ENCODE peak calls at places on chromosomes 4 and X, in six cellular contexts. One of them, this sample, is unnamed.

GRCh38 chrX:30521440-30522182 is 56.0 kb downstream of the TASL start:
- DNase-seq in fibroblast of lung: peak; percentile 24
- DNase-seq in GM23248: peak; percentile 85
- DNase-seq in mammary epithelial cell: peak; percentile 11
- DNase-seq in HCT116: no peak
- DNase-seq in HepG2: no peak
- DNase-seq in this sample: peak; percentile 86

GRCh38 chr4:560061-560460 is 16.0 kb downstream of the TMEM271 start:
- DNase-seq in HCT116: no peak
- DNase-seq in fibroblast of lung: no peak
- DNase-seq in HepG2: no peak
- DNase-seq in mammary epithelial cell: no peak
- DNase-seq in GM23248: no peak
- DNase-seq in this sample: no peak

GRCh38 chrX:52271212-52271611 is 86.5 kb downstream of the MAGED4 start:
- DNase-seq in GM23248: peak; percentile 19
- DNase-seq in fibroblast of lung: peak; percentile 3
- DNase-seq in HCT116: no peak
- DNase-seq in HepG2: no peak
- DNase-seq in mammary epithelial cell: peak; percentile 9
- DNase-seq in this sample: peak; percentile 80

GRCh38 chr4:94126669-94127068 is 81.0 kb upstream of the SMARCAD1 start:
- DNase-seq in HepG2: peak; percentile 3
- DNase-seq in GM23248: peak; percentile 2
- DNase-seq in HCT116: peak; percentile 15
- DNase-seq in mammary epithelial cell: no peak
- DNase-seq in fibroblast of lung: peak; percentile 5
- DNase-seq in this sample: no peak

GRCh38 chr4:146959692-146960091 is 14.0 kb upstream of the TTC29 start:
- DNase-seq in HCT116: no peak
- DNase-seq in HepG2: no peak
- DNase-seq in GM23248: peak; percentile 31
- DNase-seq in mammary epithelial cell: no peak
- DNase-seq in fibroblast of lung: peak; percentile 8
- DNase-seq in this sample: no peak

GRCh38 chr4:7838136-7838782 is 101.4 kb downstream of the AFAP1 start:
- DNase-seq in GM23248: no peak
- DNase-seq in HCT116: no peak
- DNase-seq in fibroblast of lung: no peak
- DNase-seq in HepG2: no peak
- DNase-seq in mammary epithelial cell: no peak
- DNase-seq in this sample: no peak

GRCh38 chrX:13659057-13659456 is 6.1 kb downstream of the TCEANC start:
- DNase-seq in HCT116: no peak
- DNase-seq in fibroblast of lung: peak; percentile 71
- DNase-seq in HepG2: peak; percentile 8
- DNase-seq in GM23248: peak; percentile 85
- DNase-seq in mammary epithelial cell: peak; percentile 86
- DNase-seq in this sample: no peak

GRCh38 chrX:76183289-76184057 is 10.6 kb downstream of the PBDC1 start:
- DNase-seq in GM23248: peak; percentile 13
- DNase-seq in HepG2: peak; percentile 59
- DNase-seq in fibroblast of lung: peak; percentile 93
- DNase-seq in HCT116: no peak
- DNase-seq in mammary epithelial cell: peak; percentile 63
- DNase-seq in this sample: no peak

GRCh38 chr4:150248181-150248580 is 169.9 kb downstream of the DCLK2 start:
- DNase-seq in GM23248: no peak
- DNase-seq in mammary epithelial cell: no peak
- DNase-seq in HepG2: peak; percentile 35
- DNase-seq in HCT116: no peak
- DNase-seq in fibroblast of lung: no peak
- DNase-seq in this sample: no peak

GRCh38 chrX:47327902-47328301 is 42.5 kb upstream of the ZNF157 start:
- DNase-seq in GM23248: no peak
- DNase-seq in fibroblast of lung: no peak
- DNase-seq in HCT116: no peak
- DNase-seq in mammary epithelial cell: no peak
- DNase-seq in HepG2: no peak
- DNase-seq in this sample: no peak

GRCh38 chrX:68945603-68946228 is 116.9 kb downstream of the EFNB1 start:
- DNase-seq in GM23248: peak; percentile 64
- DNase-seq in HCT116: no peak
- DNase-seq in mammary epithelial cell: no peak
- DNase-seq in fibroblast of lung: peak; percentile 83
- DNase-seq in HepG2: no peak
- DNase-seq in this sample: peak; percentile 33

GRCh38 chr4:121122661-121123060 is 41.5 kb downstream of the TNIP3 start:
- DNase-seq in mammary epithelial cell: no peak
- DNase-seq in GM23248: no peak
- DNase-seq in HCT116: no peak
- DNase-seq in fibroblast of lung: no peak
- DNase-seq in HepG2: no peak
- DNase-seq in this sample: no peak

GRCh38 chrX:50691820-50692219 is 122.2 kb downstream of the SHROOM4 start:
- DNase-seq in HCT116: peak; percentile 27
- DNase-seq in fibroblast of lung: peak; percentile 46
- DNase-seq in GM23248: peak; percentile 61
- DNase-seq in mammary epithelial cell: peak; percentile 27
- DNase-seq in HepG2: peak; percentile 38
- DNase-seq in this sample: peak; percentile 85

GRCh38 chrX:1212532-1212931 is at the start of gene CRLF2:
- DNase-seq in HCT116: peak; percentile 45
- DNase-seq in fibroblast of lung: no peak
- DNase-seq in mammary epithelial cell: peak; percentile 29
- DNase-seq in HepG2: no peak
- DNase-seq in GM23248: peak; percentile 9
- DNase-seq in this sample: peak; percentile 5

GRCh38 chrX:137052641-137053235 is 18.9 kb upstream of the GPR101 start:
- DNase-seq in GM23248: peak; percentile 20
- DNase-seq in mammary epithelial cell: no peak
- DNase-seq in fibroblast of lung: no peak
- DNase-seq in HCT116: no peak
- DNase-seq in HepG2: no peak
- DNase-seq in this sample: no peak

GRCh38 chrX:107676559-107677378 is 48.5 kb downstream of the PRPS1 start:
- DNase-seq in GM23248: peak; percentile 90
- DNase-seq in HepG2: no peak
- DNase-seq in HCT116: peak; percentile 78
- DNase-seq in mammary epithelial cell: peak; percentile 93
- DNase-seq in fibroblast of lung: peak; percentile 97
- DNase-seq in this sample: peak; percentile 69

GRCh38 chr4:26873391-26874026 is 12.9 kb downstream of the STIM2 start:
- DNase-seq in HepG2: no peak
- DNase-seq in GM23248: no peak
- DNase-seq in mammary epithelial cell: no peak
- DNase-seq in fibroblast of lung: no peak
- DNase-seq in HCT116: no peak
- DNase-seq in this sample: no peak

GRCh38 chrX:2647627-2648026 is 43.5 kb upstream of the CD99 start:
- DNase-seq in HCT116: no peak
- DNase-seq in mammary epithelial cell: no peak
- DNase-seq in GM23248: no peak
- DNase-seq in fibroblast of lung: no peak
- DNase-seq in HepG2: no peak
- DNase-seq in this sample: no peak

GRCh38 chrX:132169554-132169953 is 41.7 kb upstream of the FRMD7 start:
- DNase-seq in HepG2: peak; percentile 13
- DNase-seq in fibroblast of lung: no peak
- DNase-seq in HCT116: no peak
- DNase-seq in GM23248: no peak
- DNase-seq in mammary epithelial cell: no peak
- DNase-seq in this sample: no peak

GRCh38 chrX:40012800-40013682 is 84.7 kb downstream of the BCOR start:
- DNase-seq in mammary epithelial cell: peak; percentile 54
- DNase-seq in GM23248: peak; percentile 78
- DNase-seq in fibroblast of lung: peak; percentile 64
- DNase-seq in HCT116: no peak
- DNase-seq in HepG2: peak; percentile 67
- DNase-seq in this sample: peak; percentile 49

GRCh38 chr4:144174401-144175067 is 34.0 kb upstream of the GYPA start:
- DNase-seq in HCT116: peak; percentile 44
- DNase-seq in fibroblast of lung: peak; percentile 76
- DNase-seq in mammary epithelial cell: peak; percentile 50
- DNase-seq in HepG2: peak; percentile 22
- DNase-seq in GM23248: peak; percentile 77
- DNase-seq in this sample: peak; percentile 70

GRCh38 chr4:16122784-16123183 is 39.0 kb upstream of the PROM1 start:
- DNase-seq in mammary epithelial cell: no peak
- DNase-seq in HepG2: no peak
- DNase-seq in HCT116: no peak
- DNase-seq in fibroblast of lung: no peak
- DNase-seq in GM23248: no peak
- DNase-seq in this sample: no peak

GRCh38 chrX:72269671-72270251 is 7.3 kb downstream of the RPS4X start:
- DNase-seq in GM23248: peak; percentile 59
- DNase-seq in mammary epithelial cell: peak; percentile 35
- DNase-seq in HepG2: no peak
- DNase-seq in HCT116: no peak
- DNase-seq in fibroblast of lung: peak; percentile 49
- DNase-seq in this sample: peak; percentile 36

GRCh38 chr4:7429069-7429416 is 5.7 kb downstream of the PSAPL1 start:
- DNase-seq in fibroblast of lung: no peak
- DNase-seq in mammary epithelial cell: no peak
- DNase-seq in HCT116: no peak
- DNase-seq in GM23248: no peak
- DNase-seq in HepG2: no peak
- DNase-seq in this sample: no peak

GRCh38 chrX:154403192-154403591 is 5.0 kb downstream of the RPL10 start:
- DNase-seq in mammary epithelial cell: no peak
- DNase-seq in fibroblast of lung: no peak
- DNase-seq in HepG2: no peak
- DNase-seq in HCT116: no peak
- DNase-seq in GM23248: no peak
- DNase-seq in this sample: no peak

DNA sequence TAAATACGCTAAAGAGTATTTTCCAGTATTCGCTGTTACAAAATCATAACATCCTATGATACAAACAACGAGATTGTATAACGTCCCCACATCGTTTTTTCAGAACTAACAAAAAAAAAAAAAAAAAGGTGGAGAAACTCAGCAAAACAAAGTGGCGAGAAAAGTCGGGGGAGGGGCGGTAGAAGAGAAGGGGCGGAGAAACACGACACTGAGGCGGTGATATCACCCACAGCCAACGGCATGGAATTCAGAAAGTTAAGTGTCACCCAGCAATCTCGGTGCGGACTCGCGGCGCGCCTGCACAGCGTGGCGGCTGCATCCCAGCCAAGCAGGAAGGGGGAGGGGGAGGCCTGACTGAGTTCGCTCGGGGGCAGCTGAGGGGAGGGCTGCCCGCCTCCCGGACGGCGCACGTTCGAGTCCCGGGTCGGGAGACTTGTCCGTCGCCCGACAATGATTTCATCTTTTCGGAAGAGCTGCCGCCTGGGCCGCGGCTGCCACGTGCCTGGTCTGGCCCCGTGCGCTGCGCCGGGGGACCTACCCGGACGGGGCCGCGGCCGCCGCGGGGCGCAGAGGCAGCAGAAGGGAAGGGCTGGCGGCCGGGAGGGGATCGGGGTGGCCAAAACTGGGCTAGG is 830 bp downstream of the SETD7 start:
- DNase-seq in HepG2: no peak
- DNase-seq in fibroblast of lung: peak; percentile 90
- DNase-seq in GM23248: peak; percentile 96
- DNase-seq in mammary epithelial cell: peak; percentile 81
- DNase-seq in HCT116: peak; percentile 69
- DNase-seq in this sample: peak; percentile 95
- H3K4me1 ChIP-seq in HepG2: peaks cover 40% of the 10 kb centered on the region
- H3K4me1 ChIP-seq in fibroblast of lung: peaks cover 4% of the 10 kb centered on the region
- H3K4me1 ChIP-seq in GM23248: peaks cover 38% of the 10 kb centered on the region
- H3K4me1 ChIP-seq in mammary epithelial cell: peaks cover 17% of the 10 kb centered on the region
- H3K4me1 ChIP-seq in HCT116: peaks cover 12% of the 10 kb centered on the region
- H3K4me1 ChIP-seq in this sample: peaks cover 74% of the 10 kb centered on the region

GRCh38 chr4:186021461-186022167 is 47.3 kb upstream of the TLR3 start:
- DNase-seq in mammary epithelial cell: peak; percentile 11
- DNase-seq in HCT116: no peak
- DNase-seq in HepG2: peak; percentile 30
- DNase-seq in fibroblast of lung: peak; percentile 50
- DNase-seq in GM23248: peak; percentile 56
- DNase-seq in this sample: peak; percentile 52

GRCh38 chr4:186020793-186021407 is 48.1 kb upstream of the TLR3 start:
- DNase-seq in HepG2: no peak
- DNase-seq in HCT116: no peak
- DNase-seq in mammary epithelial cell: no peak
- DNase-seq in GM23248: no peak
- DNase-seq in fibroblast of lung: no peak
- DNase-seq in this sample: no peak

GRCh38 chr4:186018756-186019155 is 50.2 kb upstream of the TLR3 start:
- DNase-seq in HCT116: no peak
- DNase-seq in mammary epithelial cell: no peak
- DNase-seq in HepG2: no peak
- DNase-seq in fibroblast of lung: no peak
- DNase-seq in GM23248: no peak
- DNase-seq in this sample: no peak

GRCh38 chr4:186019264-186019663 is 49.7 kb upstream of the TLR3 start:
- DNase-seq in HepG2: no peak
- DNase-seq in HCT116: no peak
- DNase-seq in fibroblast of lung: no peak
- DNase-seq in mammary epithelial cell: no peak
- DNase-seq in GM23248: no peak
- DNase-seq in this sample: no peak

GRCh38 chr4:186020106-186020792 is 48.7 kb upstream of the TLR3 start:
- DNase-seq in fibroblast of lung: no peak
- DNase-seq in mammary epithelial cell: no peak
- DNase-seq in GM23248: no peak
- DNase-seq in HepG2: no peak
- DNase-seq in HCT116: no peak
- DNase-seq in this sample: no peak
- H3K27ac ChIP-seq in fibroblast of lung: no peak overlapping the region
- H3K27ac ChIP-seq in mammary epithelial cell: no peak overlapping the region
- H3K27ac ChIP-seq in GM23248: no peak overlapping the region
- H3K27ac ChIP-seq in HepG2: no peak overlapping the region
- H3K27ac ChIP-seq in HCT116: no peak overlapping the region
- H3K27ac ChIP-seq in this sample: no peak overlapping the region

DNA sequence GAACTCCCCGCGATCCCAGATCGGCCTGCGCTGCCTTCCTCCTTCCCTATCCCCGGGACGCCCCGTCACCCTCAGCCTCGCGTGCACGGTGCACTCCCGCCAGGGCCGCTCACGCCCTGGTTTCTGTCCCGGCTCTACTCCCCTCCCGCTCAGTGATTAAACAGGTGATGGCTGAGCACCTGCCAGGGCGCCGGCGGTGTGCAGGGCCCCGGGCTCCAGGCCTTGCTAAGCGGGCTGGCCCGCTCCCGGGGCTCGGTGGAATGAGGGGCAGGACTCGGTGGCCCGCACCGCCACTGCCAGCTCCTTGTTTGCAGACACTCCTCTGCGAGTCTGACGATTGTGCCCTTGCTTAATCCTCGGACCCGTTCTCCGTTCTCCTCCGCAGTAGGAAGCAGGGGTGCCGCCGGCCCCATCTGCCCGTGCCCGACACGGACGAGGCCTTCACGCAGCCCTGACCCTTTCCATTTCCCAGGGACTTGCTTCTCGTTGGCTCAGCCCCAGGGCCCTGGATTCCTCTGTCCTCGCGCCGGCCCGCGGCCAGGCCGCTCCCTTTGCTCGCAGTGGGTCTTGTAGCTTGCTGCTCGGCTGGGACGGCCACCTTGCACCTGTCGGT is 143.5 kb downstream of the TRIML1 start:
- DNase-seq in mammary epithelial cell: no peak
- DNase-seq in HepG2: no peak
- DNase-seq in GM23248: no peak
- DNase-seq in HCT116: no peak
- DNase-seq in fibroblast of lung: no peak
- DNase-seq in this sample: no peak
- TF ChIP-seq EZH2 in mammary epithelial cell: no peak
- TF ChIP-seq EZH2 in HepG2: no peak
- TF ChIP-seq EZH2 in GM23248: no peak
- TF ChIP-seq EZH2 in HCT116: no peak
- TF ChIP-seq EZH2 in fibroblast of lung: no peak
- TF ChIP-seq EZH2 in this sample: peak; percentile 63

GRCh38 chr4:40246938-40247337 is 50.1 kb downstream of the RHOH start:
- DNase-seq in HCT116: no peak
- DNase-seq in HepG2: no peak
- DNase-seq in mammary epithelial cell: no peak
- DNase-seq in GM23248: no peak
- DNase-seq in fibroblast of lung: no peak
- DNase-seq in this sample: no peak
- H3K4me1 ChIP-seq in HCT116: peaks cover 5% of the 10 kb centered on the region
- H3K4me1 ChIP-seq in HepG2: no peaks in the 10 kb centered on the region
- H3K4me1 ChIP-seq in mammary epithelial cell: peaks cover 13% of the 10 kb centered on the region
- H3K4me1 ChIP-seq in GM23248: peaks cover 5% of the 10 kb centered on the region
- H3K4me1 ChIP-seq in fibroblast of lung: no peaks in the 10 kb centered on the region
- H3K4me1 ChIP-seq in this sample: no peaks in the 10 kb centered on the region

This sample was measured in A673.